ENCODE peak calls at places on chromosomes 2 and 18, in ten cellular contexts. C, N, M, L, H, B, G, I, F and Z are unnamed samples.
A peak's percentile ranks its signal among the peaks of the same experiment; 100 is the strongest.

GRCh38 chr18:28176933-28177827 is at the start of gene CDH2:
- DNase-seq in I (no peak), F (peak; percentile 92), G (peak; percentile 74), M (peak; percentile 77), C (peak; percentile 58), L (no peak), H (peak; percentile 66), B (no peak), N (peak; percentile 68), Z (peak; percentile 51)

GRCh38 chr2:137254081-137254480 is 488.7 kb downstream of the THSD7B start:
- DNase-seq in N (no peak), G (no peak), F (no peak), C (no peak), M (no peak), H (no peak), I (no peak), B (no peak), L (no peak), Z (no peak)

GRCh38 chr18:80143876-80144275 is 34.8 kb downstream of the ADNP2 start:
- DNase-seq in F (no peak), C (no peak), I (no peak), H (no peak), G (no peak), N (no peak), B (no peak), M (no peak), L (no peak), Z (no peak)

GRCh38 chr2:115484983-115485382 is 1042.5 kb downstream of the DPP10 start:
- DNase-seq in L (no peak), G (no peak), B (no peak), H (no peak), C (no peak), I (no peak), N (no peak), M (no peak), F (no peak), Z (no peak)

GRCh38 chr18:24972577-24972976 is 379.4 kb downstream of the ZNF521 start:
- DNase-seq in M (no peak), G (no peak), B (no peak), N (no peak), F (no peak), H (no peak), L (no peak), C (no peak), I (no peak), Z (no peak)

GRCh38 chr2:219252084-219252483 is 959 bp upstream of the TUBA4B start:
- DNase-seq in G (no peak), M (no peak), F (no peak), I (peak; percentile 31), B (no peak), L (no peak), C (no peak), N (no peak), H (no peak), Z (peak; percentile 40)

GRCh38 chr2:88099798-88100488 is 27.9 kb downstream of the FABP1 start:
- DNase-seq in G (peak; percentile 92), N (no peak), I (no peak), H (peak; percentile 12), B (peak; percentile 82), C (no peak), L (no peak), F (peak; percentile 40), M (no peak), Z (no peak)

GRCh38 chr2:202056611-202057010 is 16.4 kb upstream of the KIAA2012 start:
- DNase-seq in N (no peak), C (no peak), M (no peak), L (no peak), B (no peak), I (no peak), F (no peak), H (no peak), G (no peak), Z (no peak)

GRCh38 chr2:70871398-70872211 is 36.0 kb upstream of the CD207 start:
- DNase-seq in M (peak; percentile 74), L (peak; percentile 59), G (peak; percentile 98), B (peak; percentile 83), I (peak; percentile 85), H (peak; percentile 84), N (peak; percentile 88), F (peak; percentile 90), C (peak; percentile 77), Z (peak; percentile 90)

GRCh38 chr2:138507267-138507666 is 5.7 kb downstream of the SPOPL start:
- DNase-seq in F (no peak), G (no peak), L (no peak), B (no peak), H (peak; percentile 6), N (no peak), C (no peak), I (no peak), M (peak; percentile 84), Z (no peak)
- TF ChIP-seq EP300 in F (no peak), G (no peak), L (no peak), B (no peak), H (no peak), N (no peak), C (no peak), I (no peak), M (peak; percentile 37), Z (no peak)

DNA sequence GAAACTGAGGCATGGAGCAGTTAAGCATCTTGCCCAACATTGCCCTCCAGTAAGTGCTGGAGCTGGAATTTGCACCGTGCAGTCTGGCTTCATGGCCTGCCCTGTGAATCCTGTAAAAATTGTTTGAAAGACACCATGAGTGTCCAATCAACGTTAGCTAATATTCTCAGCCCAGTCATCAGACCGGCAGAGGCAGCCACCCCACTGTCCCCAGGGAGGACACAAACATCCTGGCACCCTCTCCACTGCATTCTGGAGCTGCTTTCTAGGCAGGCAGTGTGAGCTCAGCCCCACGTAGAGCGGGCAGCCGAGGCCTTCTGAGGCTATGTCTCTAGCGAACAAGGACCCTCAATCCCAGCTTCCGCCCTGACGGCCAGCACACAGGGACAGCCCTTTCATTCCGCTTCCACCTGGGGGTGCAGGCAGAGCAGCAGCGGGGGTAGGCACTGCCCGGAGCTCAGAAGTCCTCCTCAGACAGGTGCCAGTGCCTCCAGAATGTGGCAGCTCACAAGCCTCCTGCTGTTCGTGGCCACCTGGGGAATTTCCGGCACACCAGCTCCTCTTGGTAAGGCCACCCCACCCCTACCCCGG is 1.3 kb downstream of the PROC start:
- DNase-seq in G (no peak), B (no peak), F (no peak), N (no peak), M (peak; percentile 69), C (no peak), L (no peak), H (no peak), I (no peak), Z (peak; percentile 20)
- H3K4me3 ChIP-seq in G (no peak overlapping the region), B (no peak overlapping the region), F (no peak overlapping the region), N (no peak overlapping the region), M (peak overlapping the region; percentile 57), C (no peak overlapping the region), L (no peak overlapping the region), H (no peak overlapping the region), I (no peak overlapping the region), Z (no peak overlapping the region)

DNA sequence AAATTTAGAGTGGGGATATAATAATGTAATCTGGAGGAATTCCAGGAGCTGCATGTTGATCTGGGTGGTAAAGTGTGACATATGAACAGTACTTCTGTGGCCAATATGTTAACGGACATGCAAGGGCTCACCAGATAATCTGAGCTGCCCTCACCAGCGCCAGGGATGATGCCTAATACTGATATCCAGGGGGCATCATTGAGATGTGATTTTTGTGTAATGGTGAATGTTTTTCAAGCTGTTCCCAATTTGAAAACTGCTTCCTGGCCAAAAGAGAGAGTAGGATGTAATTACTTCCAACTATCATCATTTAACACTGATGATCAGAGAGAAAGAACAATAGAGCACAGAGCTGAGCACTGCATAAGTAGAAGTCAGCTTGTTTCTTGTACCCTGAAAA is 235.7 kb downstream of the DSEL start:
- DNase-seq in F (peak; percentile 44), G (no peak), N (no peak), C (no peak), L (no peak), I (no peak), H (no peak), B (no peak), M (no peak), Z (no peak)
- TF ChIP-seq EP300 in F (peak; percentile 32), G (no peak), N (no peak), C (no peak), L (no peak), I (no peak), H (no peak), B (no peak), M (no peak), Z (no peak)

GRCh38 chr18:7830468-7830867 is 263.4 kb downstream of the PTPRM start:
- DNase-seq in M (no peak), N (no peak), H (no peak), I (no peak), B (peak; percentile 5), F (peak; percentile 21), L (no peak), G (no peak), C (no peak), Z (no peak)
- H3K4me3 ChIP-seq in M (no peak overlapping the region), N (no peak overlapping the region), H (no peak overlapping the region), I (no peak overlapping the region), B (no peak overlapping the region), F (no peak overlapping the region), L (no peak overlapping the region), G (no peak overlapping the region), C (no peak overlapping the region), Z (no peak overlapping the region)

GRCh38 chr2:28652217-28652616 is 99.4 kb upstream of the PPP1CB start:
- DNase-seq in N (no peak), G (no peak), H (no peak), I (no peak), L (no peak), F (no peak), C (no peak), B (no peak), M (no peak), Z (no peak)
- TF ChIP-seq EP300 in N (no peak), G (no peak), H (no peak), I (no peak), L (no peak), F (no peak), C (no peak), B (no peak), M (no peak), Z (no peak)